ENCODE peak calls at places on chromosomes 3 and 15, in five cellular contexts. X, L, P, A and Y are unnamed samples.
A peak's percentile ranks its signal among the peaks of the same experiment; 100 is the strongest.

GRCh38 chr3:115989927-115990326 is 366.6 kb downstream of the GAP43 start:
- DNase-seq in P (no peak), X (peak; percentile 95), L (no peak), A (no peak), Y (no peak)

GRCh38 chr15:42800731-42801474 is 64.0 kb upstream of the CDAN1 start:
- DNase-seq in X (no peak), P (no peak), L (no peak), A (no peak), Y (no peak)

GRCh38 chr15:55241895-55242294 is 45.2 kb upstream of the RSL24D1 start:
- DNase-seq in A (no peak), L (peak; percentile 29), P (no peak), X (peak; percentile 69), Y (peak; percentile 34)

GRCh38 chr15:77966540-77967290 is 110.8 kb downstream of the TBC1D2B start:
- DNase-seq in L (peak; percentile 58), P (no peak), A (peak; percentile 92), X (peak; percentile 23), Y (peak; percentile 66)

GRCh38 chr15:36506733-36507356 is 72.6 kb upstream of the CDIN1 start:
- DNase-seq in L (no peak), X (no peak), A (no peak), P (no peak), Y (no peak)

GRCh38 chr15:77517579-77517978 is 96.9 kb downstream of the HMG20A start:
- DNase-seq in L (no peak), X (no peak), P (no peak), A (no peak), Y (no peak)

GRCh38 chr3:140223631-140224030 is 288.6 kb downstream of the CLSTN2 start:
- DNase-seq in L (no peak), A (no peak), X (peak; percentile 90), P (no peak), Y (no peak)

GRCh38 chr3:32200490-32200889 is 38.0 kb upstream of the CMTM8 start:
- DNase-seq in P (no peak), A (no peak), X (no peak), L (peak; percentile 90), Y (peak; percentile 90)

GRCh38 chr3:56799251-56799882 is 2.4 kb downstream of the ARHGEF3 start:
- DNase-seq in A (peak; percentile 24), X (peak; percentile 39), L (peak; percentile 83), P (no peak), Y (peak; percentile 80)

GRCh38 chr15:92611995-92612745 is 43.4 kb downstream of the FAM174B start:
- DNase-seq in A (no peak), L (no peak), P (no peak), X (no peak), Y (no peak)

GRCh38 chr15:65532738-65533051 is 2.4 kb downstream of the HACD3 start:
- DNase-seq in A (peak; percentile 44), X (peak; percentile 52), L (peak; percentile 43), P (no peak), Y (peak; percentile 35)

GRCh38 chr3:114299421-114299820 is 5.6 kb downstream of the TIGIT start:
- DNase-seq in X (no peak), A (peak; percentile 79), L (peak; percentile 36), P (no peak), Y (peak; percentile 18)

GRCh38 chr3:119235151-119235550 is 5.5 kb downstream of the B4GALT4 start:
- DNase-seq in P (no peak), L (peak; percentile 51), X (peak; percentile 87), A (no peak), Y (peak; percentile 74)

GRCh38 chr3:179177611-179178010 is 29.5 kb downstream of the PIK3CA start:
- DNase-seq in A (no peak), L (no peak), X (no peak), P (no peak), Y (no peak)

GRCh38 chr15:38128389-38128788 is 124.2 kb upstream of the SPRED1 start:
- DNase-seq in L (peak; percentile 73), P (no peak), X (peak; percentile 40), A (no peak), Y (peak; percentile 69)

GRCh38 chr15:41278319-41278718 is 47.3 kb downstream of the CHP1 start:
- DNase-seq in X (no peak), P (no peak), A (no peak), L (no peak), Y (no peak)

GRCh38 chr3:168517514-168518071 is 421.9 kb upstream of the GOLIM4 start:
- DNase-seq in P (peak; percentile 25), X (peak; percentile 16), L (no peak), A (no peak), Y (no peak)

GRCh38 chr15:75648156-75649000 is 666 bp downstream of the SNX33 start:
- DNase-seq in P (peak; percentile 48), X (peak; percentile 16), L (peak; percentile 49), A (no peak), Y (peak; percentile 45)
- TF ChIP-seq CTCF in P (no peak), X (no peak), L (no peak), A (no peak), Y (no peak)

GRCh38 chr3:191813245-191813644 is 352.3 kb downstream of the PYDC2 start:
- DNase-seq in P (no peak), L (no peak), A (no peak), X (no peak), Y (no peak)

GRCh38 chr3:191804935-191805334 is 344.0 kb downstream of the PYDC2 start:
- DNase-seq in L (no peak), A (no peak), P (no peak), X (no peak), Y (no peak)

DNA sequence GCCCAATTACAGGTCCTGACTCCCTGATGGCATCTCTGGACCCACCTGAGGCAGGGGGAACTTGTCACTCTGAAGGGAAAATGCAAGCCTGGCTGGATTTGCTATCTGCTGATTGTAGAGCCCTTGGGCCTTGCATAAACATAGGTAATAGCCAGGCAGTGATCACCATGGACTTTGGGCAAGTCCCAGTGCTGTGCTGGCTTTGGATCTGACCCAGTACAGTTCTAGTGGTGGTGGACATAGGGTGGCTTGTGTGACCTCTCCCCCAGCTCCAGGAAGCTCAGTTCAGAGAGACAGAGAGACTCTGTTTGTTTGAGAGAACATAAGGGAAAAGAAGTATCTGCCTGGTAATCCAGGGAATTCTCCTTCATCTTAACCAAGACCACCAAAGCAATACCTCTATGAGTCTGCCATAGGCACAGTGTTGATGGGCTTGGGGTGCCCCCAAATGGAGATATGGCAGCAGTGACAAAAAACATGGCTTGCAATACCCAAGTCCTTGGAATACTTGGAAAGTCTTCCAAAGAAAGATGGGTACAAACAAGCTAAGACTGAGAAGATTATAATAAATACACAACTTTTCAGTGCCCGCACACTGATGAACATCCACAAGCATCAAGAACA is 348.5 kb downstream of the PYDC2 start:
- DNase-seq in L (no peak), X (no peak), P (no peak), A (no peak), Y (no peak)
- TF ChIP-seq CTCF in L (no peak), X (no peak), P (no peak), A (no peak), Y (no peak)

GRCh38 chr3:94285874-94286273 is 223.0 kb downstream of the NSUN3 start:
- DNase-seq in A (no peak), P (no peak), L (peak; percentile 15), X (peak; percentile 6), Y (peak; percentile 38)
- TF ChIP-seq CTCF in A (peak; percentile 21), P (no peak), L (no peak), X (no peak), Y (peak; percentile 8)

GRCh38 chr3:159926573-159926972 is 62.1 kb upstream of the IL12A start:
- DNase-seq in L (no peak), X (no peak), A (no peak), P (no peak), Y (no peak)

GRCh38 chr3:159928692-159929091 is 59.9 kb upstream of the IL12A start:
- DNase-seq in P (no peak), A (peak; percentile 69), L (peak; percentile 85), X (peak; percentile 99), Y (peak; percentile 97)

GRCh38 chr3:159929894-159930235 is 58.8 kb upstream of the IL12A start:
- DNase-seq in P (no peak), X (no peak), A (no peak), L (no peak), Y (no peak)

GRCh38 chr3:159928071-159928491 is 60.6 kb upstream of the IL12A start:
- DNase-seq in P (no peak), L (peak; percentile 23), A (peak; percentile 10), X (no peak), Y (peak; percentile 26)

GRCh38 chr3:159929181-159929893 is 59.3 kb upstream of the IL12A start:
- DNase-seq in A (peak; percentile 44), P (no peak), L (peak; percentile 61), X (peak; percentile 71), Y (peak; percentile 75)
- TF ChIP-seq CTCF in A (peak; percentile 17), P (no peak), L (peak; percentile 44), X (peak; percentile 34), Y (peak; percentile 53)

GRCh38 chr3:134368751-134369105 is 5.5 kb downstream of the AMOTL2 start:
- DNase-seq in A (no peak), L (no peak), X (no peak), P (no peak), Y (no peak)

GRCh38 chr3:134366928-134367352 is 7.3 kb downstream of the AMOTL2 start:
- DNase-seq in L (no peak), X (no peak), A (no peak), P (peak; percentile 67), Y (no peak)

GRCh38 chr3:134366221-134366927 is 7.9 kb downstream of the AMOTL2 start:
- DNase-seq in L (no peak), X (no peak), A (no peak), P (peak; percentile 19), Y (no peak)

GRCh38 chr3:134367869-134368750 is 6.1 kb downstream of the AMOTL2 start:
- DNase-seq in P (no peak), A (no peak), X (no peak), L (no peak), Y (no peak)

DNA sequence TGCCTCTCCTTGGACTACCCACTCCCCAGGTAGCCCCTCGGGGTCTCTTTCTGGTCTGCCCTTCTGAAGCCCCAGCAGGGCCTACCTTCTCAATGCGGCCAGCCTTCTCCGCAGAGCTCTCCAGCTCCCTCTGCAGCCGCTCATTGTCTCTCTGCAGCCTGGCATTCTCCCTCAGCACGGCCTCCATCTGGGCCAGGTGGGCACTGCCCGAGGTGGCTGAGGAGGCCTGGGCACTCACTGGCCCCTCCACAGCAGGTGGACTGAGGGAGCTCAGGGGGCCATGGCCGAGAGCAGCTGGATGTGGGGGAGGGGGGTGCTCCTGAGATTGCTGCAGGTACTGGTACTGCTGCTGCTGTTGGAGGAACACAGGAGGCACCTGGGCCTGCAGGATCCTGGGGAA is 6.8 kb downstream of the AMOTL2 start:
- DNase-seq in P (no peak), L (no peak), X (no peak), A (no peak), Y (no peak)
- TF ChIP-seq CTCF in P (no peak), L (no peak), X (no peak), A (no peak), Y (no peak)

GRCh38 chr15:26864664-26865191 is 2.1 kb upstream of the GABRA5 start:
- DNase-seq in A (peak; percentile 74), P (peak; percentile 31), L (peak; percentile 50), X (peak; percentile 22), Y (peak; percentile 42)
- TF ChIP-seq CTCF in A (peak; percentile 94), P (no peak), L (peak; percentile 51), X (peak; percentile 78), Y (peak; percentile 46)